ENCODE peak calls at places on chromosome 15, in six cellular contexts. P is AG09309, A is foreskin fibroblast, H is endothelial cell of umbilical vein, I is heart right ventricle, U is prostate gland. Y is an unnamed sample.

GRCh38 chr15:80970018-80970657 is 19.5 kb downstream of the MESD start:
- DNase-seq in H (peak), P (no peak), A (peak), I (peak), U (peak), Y (no peak)

GRCh38 chr15:31341501-31342195 is 15.0 kb downstream of the KLF13 start:
- DNase-seq in A (no peak), U (no peak), P (no peak), H (no peak), I (no peak), Y (no peak)

GRCh38 chr15:83210619-83211018 is 3.0 kb upstream of the HDGFL3 start:
- DNase-seq in I (no peak), H (no peak), A (peak), P (no peak), U (peak), Y (peak)

GRCh38 chr15:26841514-26841913 is 25.3 kb upstream of the GABRA5 start:
- DNase-seq in A (no peak), H (no peak), I (no peak), P (no peak), U (no peak), Y (no peak)

GRCh38 chr15:82312611-82313349 is 36.5 kb downstream of the GOLGA6L10 start:
- DNase-seq in H (peak), I (no peak), P (no peak), A (peak), U (no peak), Y (no peak)

GRCh38 chr15:23472033-23472432 is 25.0 kb upstream of the GOLGA6L2 start:
- DNase-seq in U (no peak), I (no peak), A (no peak), P (no peak), H (no peak), Y (no peak)

GRCh38 chr15:89332446-89332845 is 2.2 kb downstream of the POLG start:
- DNase-seq in I (no peak), H (peak), U (no peak), P (no peak), A (no peak), Y (no peak)

GRCh38 chr15:39936187-39936586 is 2.3 kb downstream of the EIF2AK4 start:
- DNase-seq in H (peak), P (no peak), I (no peak), A (peak), U (no peak), Y (no peak)

GRCh38 chr15:42553549-42553948 is 4.9 kb downstream of the HAUS2 start:
- DNase-seq in H (no peak), U (no peak), I (no peak), P (no peak), A (no peak), Y (no peak)

GRCh38 chr15:99994849-99995248 is 261.6 kb upstream of the LYSMD4 start:
- DNase-seq in H (no peak), A (no peak), P (no peak), I (no peak), U (no peak), Y (no peak)

GRCh38 chr15:98381446-98381845 is 266.9 kb upstream of the IGF1R start:
- DNase-seq in U (no peak), P (no peak), I (no peak), A (no peak), H (no peak), Y (no peak)

GRCh38 chr15:92653836-92654524 is 1.6 kb downstream of the FAM174B start:
- DNase-seq in P (no peak), H (peak), I (no peak), A (no peak), U (peak), Y (peak)

GRCh38 chr15:62099171-62099601 is 32.4 kb downstream of the C2CD4A start:
- DNase-seq in H (peak), U (no peak), P (no peak), A (peak), I (no peak), Y (peak)

GRCh38 chr15:99717129-99718024 is 15.9 kb downstream of the LYSMD4 start:
- DNase-seq in H (no peak), I (peak), U (no peak), A (no peak), P (no peak), Y (no peak)

GRCh38 chr15:32685576-32685975 is 32.2 kb upstream of the GREM1 start:
- DNase-seq in H (no peak), P (no peak), A (no peak), I (no peak), U (no peak), Y (no peak)

GRCh38 chr15:46808834-46809233 is 908.5 kb upstream of the SEMA6D start:
- DNase-seq in U (no peak), A (no peak), H (no peak), P (no peak), I (no peak), Y (no peak)

GRCh38 chr15:68277131-68277604 is 377 bp upstream of the FEM1B start:
- DNase-seq in H (no peak), U (no peak), I (peak), P (no peak), A (no peak), Y (no peak)

GRCh38 chr15:69881760-69882159 is 216.0 kb downstream of the TLE3 start:
- DNase-seq in P (no peak), H (no peak), A (no peak), U (no peak), I (no peak), Y (no peak)

GRCh38 chr15:63583027-63583426 is 14.2 kb upstream of the FBXL22 start:
- DNase-seq in P (peak), U (no peak), I (no peak), A (peak), H (no peak), Y (no peak)

GRCh38 chr15:51097553-51098330 is 3.0 kb upstream of the TNFAIP8L3 start:
- DNase-seq in A (peak), P (no peak), U (no peak), I (no peak), H (peak), Y (no peak)

GRCh38 chr15:58793862-58794261 is 22.8 kb downstream of the MINDY2 start:
- DNase-seq in I (peak), A (no peak), P (no peak), H (no peak), U (peak), Y (no peak)

GRCh38 chr15:64651573-64652260 is 123.7 kb downstream of the RBPMS2 start:
- DNase-seq in I (no peak), H (no peak), A (no peak), U (no peak), P (no peak), Y (peak)

GRCh38 chr15:94723801-94724200 is 492.4 kb downstream of the MCTP2 start:
- DNase-seq in P (no peak), U (no peak), I (no peak), H (no peak), A (no peak), Y (no peak)

GRCh38 chr15:99105516-99106341 is 849 bp downstream of the SYNM start:
- DNase-seq in H (peak), A (peak), I (peak), U (no peak), P (no peak), Y (no peak)

DNA sequence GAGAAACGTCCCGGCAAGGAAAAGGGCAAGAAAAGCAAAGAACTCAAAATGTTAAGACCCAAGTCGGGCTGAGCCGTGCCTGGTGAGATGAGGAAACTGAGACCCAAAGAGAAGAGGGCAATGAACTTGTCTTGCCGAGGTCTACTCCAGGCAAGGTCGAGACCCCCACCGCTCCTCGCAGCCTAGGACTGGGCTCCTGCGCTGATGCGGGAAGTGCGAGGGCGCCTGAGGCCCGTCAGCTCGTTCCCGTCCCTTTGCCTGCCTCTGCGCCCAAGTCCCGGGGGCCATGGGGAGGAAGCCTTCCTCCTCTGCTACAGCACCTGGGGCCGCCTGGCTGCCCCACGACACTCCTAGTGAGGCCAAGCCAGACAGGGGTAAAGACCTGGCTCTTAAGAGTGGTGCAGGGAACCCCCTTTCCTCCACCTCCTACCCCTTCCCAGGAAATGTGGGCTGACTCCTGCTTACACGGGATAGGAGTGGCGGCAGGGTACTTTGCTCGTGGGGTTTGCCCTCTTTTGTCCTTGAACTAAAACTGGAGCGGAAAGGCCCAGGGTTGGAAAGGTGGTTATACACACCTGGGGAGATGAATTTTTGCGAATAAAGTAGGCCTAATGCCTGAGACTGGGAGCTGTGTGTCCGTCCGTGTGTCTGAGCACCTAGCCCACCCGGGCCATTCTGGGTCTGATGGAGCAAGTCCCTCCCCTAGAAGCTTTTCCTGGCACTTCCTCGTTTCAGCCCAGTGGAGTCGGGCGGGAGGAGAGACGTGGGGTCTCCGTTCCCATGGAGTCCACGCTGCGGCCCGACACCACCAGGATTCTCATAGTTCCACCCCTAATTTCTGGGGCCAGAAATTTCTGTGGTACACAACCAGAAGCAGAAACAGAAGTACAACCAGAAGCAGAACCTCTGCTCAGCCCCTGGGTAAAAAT is 1.1 kb upstream of the MEGF11 start:
- DNase-seq in I (no peak), P (no peak), U (no peak), H (no peak), A (no peak), Y (no peak)
- H3K4me3 ChIP-seq in I (no peak), P (no peak), U (no peak), H (no peak), A (no peak), Y (no peak)

GRCh38 chr15:77031376-77032050 is 36.6 kb downstream of the PSTPIP1 start:
- DNase-seq in H (no peak), U (no peak), P (no peak), A (no peak), I (no peak), Y (no peak)
- TF ChIP-seq CTCF in H (no peak), U (no peak), P (no peak), A (no peak), I (no peak), Y (no peak)

DNA sequence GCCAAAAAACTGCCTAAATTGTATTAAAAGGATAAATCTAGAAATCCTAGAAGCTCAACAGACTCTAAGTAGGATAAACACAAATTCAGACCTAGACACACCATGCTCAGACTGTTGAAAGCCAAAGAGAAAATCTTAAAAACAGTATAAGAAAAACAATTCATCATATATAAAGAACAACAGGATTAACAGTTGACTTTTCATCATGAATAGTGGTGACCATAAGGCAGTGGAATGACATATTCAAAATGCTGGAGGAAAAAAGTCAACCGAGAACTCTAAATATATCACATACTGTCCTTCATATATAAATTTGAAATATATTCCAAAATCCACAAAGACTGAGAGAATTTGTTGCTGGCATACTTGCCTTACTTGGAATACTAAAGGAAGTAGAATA is 77.3 kb downstream of the CEP152 start:
- DNase-seq in P (no peak), H (no peak), U (no peak), I (no peak), A (no peak), Y (no peak)
- H3K4me3 ChIP-seq in P (no peak), H (no peak), U (no peak), I (no peak), A (no peak), Y (no peak)

GRCh38 chr15:52261498-52262242 is 33.9 kb downstream of the MYO5C start:
- DNase-seq in P (no peak), I (peak), U (peak), A (peak), H (peak), Y (peak)
- TF ChIP-seq CTCF in P (peak), I (no peak), U (peak), A (no peak), H (no peak), Y (no peak)

DNA sequence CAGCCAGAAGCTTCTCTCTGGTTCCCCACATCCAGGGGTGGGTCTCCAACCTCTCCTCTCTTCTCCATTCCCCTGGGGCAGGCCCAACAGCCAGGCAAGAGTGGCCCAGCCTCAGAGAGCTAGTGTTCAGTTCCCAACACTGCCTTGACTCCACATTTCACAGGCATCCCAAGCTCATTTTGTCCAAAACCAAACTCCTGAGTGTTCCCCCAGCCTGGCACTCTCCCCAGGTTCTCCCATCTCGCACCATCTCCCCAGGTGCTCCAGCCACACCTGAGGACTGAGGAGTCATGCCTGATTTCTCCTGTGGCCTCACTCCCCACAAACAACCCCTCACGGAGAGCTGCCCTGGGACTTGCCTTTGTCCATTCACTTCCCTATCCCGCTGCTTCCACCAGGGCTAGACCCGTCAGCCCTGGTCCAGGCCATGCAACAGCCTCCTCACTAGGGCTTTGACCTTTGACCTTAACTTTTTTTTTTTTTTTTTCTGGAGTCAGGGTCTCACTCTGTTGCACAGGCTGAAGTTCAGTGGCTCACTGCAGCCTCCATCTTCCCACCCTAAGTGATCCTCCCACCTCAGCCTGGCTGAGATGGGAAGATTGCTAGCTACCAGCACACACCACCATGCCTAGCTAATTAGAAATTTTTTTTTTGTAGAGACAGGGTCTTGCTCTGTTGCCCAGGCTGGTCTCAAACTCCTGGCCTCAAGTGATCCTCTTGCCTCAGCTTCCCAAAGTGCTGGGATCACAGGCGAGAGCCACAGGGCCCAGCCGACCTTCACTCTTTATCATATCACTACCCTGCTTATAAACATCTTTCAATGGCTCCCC is 3.9 kb upstream of the CSK start:
- DNase-seq in A (no peak), U (no peak), H (no peak), P (no peak), I (no peak), Y (no peak)
- H3K4me3 ChIP-seq in A (no peak), U (no peak), H (no peak), P (no peak), I (no peak), Y (no peak)

Y was measured in LNCaP clone FGC.